ENCODE peak calls at places on chromosomes 7 and 10, in eight cellular contexts. E is WTC11, A is H1, S is endothelial cell of umbilical vein, I is HepG2, Z is HCT116, P is NB4, F is SK-N-SH. R is an unnamed sample.

GRCh38 chr10:113329121-113329596 is 223.7 kb upstream of the HABP2 start:
- DNase-seq in I (no peak), F (peak; percentile 20), P (no peak), A (no peak), S (no peak), Z (no peak), E (no peak), R (no peak)

GRCh38 chr7:142359694-142360279 is 101.9 kb upstream of the PRSS58 start:
- DNase-seq in F (no peak), E (no peak), I (no peak), S (no peak), P (no peak), A (no peak), Z (no peak), R (no peak)

GRCh38 chr10:74075906-74076305 is 74.7 kb downstream of the AP3M1 start:
- DNase-seq in I (no peak), S (no peak), P (no peak), E (no peak), A (no peak), F (no peak), Z (no peak), R (no peak)

GRCh38 chr7:141541375-141541774 is 9.8 kb upstream of the AGK start:
- DNase-seq in A (no peak), F (no peak), Z (no peak), P (no peak), S (no peak), E (no peak), I (no peak), R (no peak)

GRCh38 chr7:114979388-114979787 is 57.5 kb downstream of the MDFIC start:
- DNase-seq in E (no peak), S (peak; percentile 57), F (no peak), I (no peak), Z (peak; percentile 10), A (no peak), P (no peak), R (no peak)

GRCh38 chr10:79417731-79418130 is 27.7 kb downstream of the ZCCHC24 start:
- DNase-seq in F (no peak), S (no peak), E (no peak), I (no peak), Z (no peak), P (no peak), A (no peak), R (no peak)

GRCh38 chr10:72379062-72379461 is 24.3 kb upstream of the DNAJB12 start:
- DNase-seq in Z (no peak), A (no peak), P (no peak), E (no peak), I (no peak), F (no peak), S (no peak), R (no peak)

GRCh38 chr10:26503911-26504310 is 65.8 kb downstream of the APBB1IP start:
- DNase-seq in A (peak; percentile 55), E (peak; percentile 44), S (no peak), F (no peak), P (peak; percentile 17), Z (no peak), I (no peak), R (peak; percentile 28)

GRCh38 chr10:116056445-116057293 is 216.3 kb downstream of the GFRA1 start:
- DNase-seq in Z (no peak), I (peak; percentile 94), S (no peak), E (no peak), P (no peak), F (no peak), A (no peak), R (peak; percentile 60)

GRCh38 chr10:33376976-33377657 is 42.6 kb upstream of the NRP1 start:
- DNase-seq in E (no peak), S (peak; percentile 50), P (no peak), Z (peak; percentile 10), F (no peak), I (no peak), A (no peak), R (peak; percentile 5)

GRCh38 chr10:133128126-133129081 is 31.6 kb upstream of the KNDC1 start:
- DNase-seq in A (peak; percentile 51), P (no peak), E (no peak), Z (no peak), S (no peak), I (no peak), F (no peak), R (no peak)

GRCh38 chr7:137453356-137453755 is 109.8 kb upstream of the PTN start:
- DNase-seq in F (no peak), S (no peak), I (no peak), E (no peak), Z (no peak), A (no peak), P (no peak), R (no peak)

GRCh38 chr7:75028299-75028698 is 45.3 kb downstream of the RCC1L start:
- DNase-seq in A (no peak), F (no peak), P (no peak), I (no peak), S (no peak), Z (no peak), E (no peak), R (no peak)

GRCh38 chr10:120735773-120736371 is 115.3 kb upstream of the WDR11 start:
- DNase-seq in E (no peak), S (peak; percentile 60), F (peak; percentile 22), A (no peak), I (peak; percentile 5), P (peak; percentile 32), Z (peak; percentile 26), R (peak; percentile 8)

GRCh38 chr10:77111611-77112550 is 525.7 kb downstream of the KCNMA1 start:
- DNase-seq in I (peak; percentile 60), E (no peak), S (peak; percentile 82), Z (peak; percentile 16), F (peak; percentile 76), A (peak; percentile 56), P (peak; percentile 64), R (peak; percentile 76)

GRCh38 chr10:96401036-96401435 is 42.2 kb upstream of the OPALIN start:
- DNase-seq in A (no peak), E (no peak), P (no peak), I (no peak), Z (no peak), S (no peak), F (no peak), R (no peak)

DNA sequence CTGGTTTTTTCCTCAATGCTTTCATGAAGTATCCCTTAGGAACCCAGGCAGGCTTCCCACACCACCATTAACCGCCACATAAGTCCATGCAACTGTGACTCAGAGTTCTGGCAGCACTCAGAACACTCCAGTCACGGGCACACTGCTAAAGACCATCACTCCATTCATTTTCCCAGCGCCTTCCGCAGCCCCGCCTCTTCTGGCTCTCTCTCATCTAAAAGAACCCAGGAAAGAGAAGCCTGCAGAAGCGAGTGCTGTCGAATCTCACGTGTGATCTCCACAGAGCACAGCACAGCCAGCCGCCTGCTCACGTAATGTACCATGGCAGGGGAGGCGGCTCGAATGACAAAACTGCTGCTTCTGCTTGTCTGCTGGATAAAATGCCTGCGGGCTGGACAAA is 1.9 kb downstream of the PSMG3 start:
- DNase-seq in P (no peak), F (peak; percentile 47), S (no peak), A (no peak), E (no peak), I (no peak), Z (no peak), R (no peak)
- TF ChIP-seq MAX in P (no peak), F (no peak), S (no peak), A (no peak), E (no peak), I (no peak), Z (no peak), R (no peak)

GRCh38 chr7:107167483-107168232 is 1.1 kb upstream of the HBP1 start:
- DNase-seq in F (peak; percentile 52), I (peak; percentile 74), P (peak; percentile 84), S (peak; percentile 89), E (no peak), A (no peak), Z (peak; percentile 61), R (peak; percentile 84)
- TF ChIP-seq MAX in F (no peak), I (no peak), P (peak; percentile 11), S (no peak), E (no peak), A (no peak), Z (no peak), R (no peak)

GRCh38 chr7:127937066-127937680 is 94.1 kb downstream of the LRRC4 start:
- DNase-seq in E (no peak), I (no peak), P (no peak), A (no peak), Z (no peak), F (no peak), S (no peak), R (no peak)

GRCh38 chr7:127943541-127944521 is 87.4 kb downstream of the LRRC4 start:
- DNase-seq in F (peak; percentile 22), S (no peak), I (no peak), P (no peak), A (no peak), Z (no peak), E (no peak), R (no peak)

GRCh38 chr7:127940365-127941160 is 90.7 kb downstream of the LRRC4 start:
- DNase-seq in P (peak; percentile 18), S (no peak), Z (no peak), I (no peak), E (no peak), A (no peak), F (no peak), R (no peak)

GRCh38 chr7:127938588-127938987 is 92.6 kb downstream of the LRRC4 start:
- DNase-seq in F (no peak), Z (no peak), P (no peak), S (no peak), A (no peak), I (no peak), E (no peak), R (peak; percentile 14)

DNA sequence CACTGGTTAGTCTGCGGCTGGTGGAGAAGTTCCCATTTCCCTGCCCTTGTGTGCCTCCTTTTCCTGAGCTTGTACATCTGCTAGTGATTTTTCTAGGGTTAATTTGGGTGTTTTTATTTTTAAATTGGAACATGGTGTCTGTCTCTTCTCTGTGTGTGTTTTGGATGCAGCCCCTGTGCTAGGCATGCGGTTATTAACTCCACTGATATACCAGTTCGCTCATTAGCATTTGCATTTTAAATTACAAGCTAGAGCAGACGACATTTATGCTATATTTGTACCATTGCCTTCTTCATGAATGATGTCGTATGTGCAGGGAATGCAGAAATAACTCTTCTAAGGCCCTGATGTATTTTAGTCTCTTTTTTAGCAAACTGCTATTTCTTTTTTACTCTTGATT is 89.8 kb downstream of the LRRC4 start:
- DNase-seq in Z (no peak), S (no peak), P (no peak), I (no peak), E (no peak), A (no peak), F (no peak), R (no peak)
- TF ChIP-seq MAX in Z (no peak), S (no peak), P (no peak), I (no peak), E (no peak), A (no peak), F (no peak), R (no peak)

GRCh38 chr7:31418928-31419327 is 78.4 kb upstream of the NEUROD6 start:
- DNase-seq in P (no peak), A (no peak), F (no peak), E (no peak), Z (no peak), S (no peak), I (no peak), R (no peak)
- TF ChIP-seq MAX in P (no peak), A (no peak), F (no peak), E (no peak), Z (no peak), S (no peak), I (no peak), R (no peak)